ENCODE peak calls at places on chromosomes 2 and 18, in seven cellular contexts. S, U, D, E, M, H and N are unnamed samples.
A peak's percentile ranks its signal among the peaks of the same experiment; 100 is the strongest.

GRCh38 chr2:61343141-61343540 is 127.7 kb downstream of the USP34 start:
- DNase-seq in D (no peak), E (no peak), M (no peak), H (no peak), S (no peak), U (no peak), N (no peak)

GRCh38 chr2:232204457-232204931 is 174.1 kb upstream of the ALPP start:
- DNase-seq in E (peak; percentile 27), M (no peak), H (no peak), D (peak; percentile 49), S (no peak), U (peak; percentile 21), N (no peak)

GRCh38 chr2:61707984-61708852 is 145.6 kb downstream of the FAM161A start:
- DNase-seq in S (peak; percentile 74), E (no peak), H (peak; percentile 69), M (peak; percentile 74), D (no peak), U (peak; percentile 53), N (no peak)

GRCh38 chr2:130776550-130776949 is 21.2 kb downstream of the AMER3 start:
- DNase-seq in E (no peak), H (no peak), M (no peak), D (no peak), S (no peak), U (no peak), N (no peak)

GRCh38 chr2:161172901-161173540 is 12.8 kb downstream of the TANK start:
- DNase-seq in E (no peak), M (no peak), S (no peak), D (no peak), H (no peak), U (no peak), N (no peak)

GRCh38 chr2:138201326-138201725 is 237.1 kb downstream of the HNMT start:
- DNase-seq in D (no peak), S (no peak), H (no peak), M (no peak), U (no peak), E (no peak), N (no peak)

GRCh38 chr2:6078414-6078813 is 386.2 kb downstream of the SOX11 start:
- DNase-seq in H (no peak), S (no peak), M (no peak), E (no peak), D (no peak), U (no peak), N (no peak)

GRCh38 chr2:105801961-105802360 is 57.2 kb downstream of the NCK2 start:
- DNase-seq in E (no peak), D (no peak), H (no peak), U (no peak), S (no peak), M (no peak), N (no peak)

GRCh38 chr2:189214484-189214883 is 34.9 kb upstream of the COL5A2 start:
- DNase-seq in H (no peak), D (no peak), U (no peak), M (no peak), S (no peak), E (no peak), N (no peak)

GRCh38 chr2:188570365-188570764 is 278.7 kb downstream of the GULP1 start:
- DNase-seq in U (no peak), M (no peak), D (no peak), E (no peak), H (no peak), S (no peak), N (no peak)

GRCh38 chr2:88265352-88265960 is 95.3 kb downstream of the THNSL2 start:
- DNase-seq in H (no peak), M (peak; percentile 21), D (no peak), U (peak; percentile 58), E (no peak), S (no peak), N (no peak)

GRCh38 chr2:166158546-166158945 is 30.7 kb upstream of the SCN1A start:
- DNase-seq in M (no peak), U (no peak), E (no peak), H (no peak), D (no peak), S (no peak), N (no peak)

GRCh38 chr2:55419236-55419513 is 481 bp downstream of the CCDC88A start:
- DNase-seq in D (no peak), U (peak; percentile 40), E (no peak), H (no peak), S (no peak), M (peak; percentile 20), N (no peak)

GRCh38 chr2:236545814-236546480 is 23.7 kb upstream of the ACKR3 start:
- DNase-seq in H (no peak), S (peak; percentile 66), U (no peak), M (no peak), D (no peak), E (no peak), N (no peak)

GRCh38 chr2:104851236-104852160 is 2.4 kb upstream of the POU3F3 start:
- DNase-seq in E (no peak), H (no peak), S (no peak), U (no peak), D (no peak), M (no peak), N (no peak)

GRCh38 chr18:33440011-33440383 is 524 bp downstream of the CCDC178 start:
- DNase-seq in M (peak; percentile 57), E (peak; percentile 18), S (no peak), U (no peak), D (peak; percentile 17), H (no peak), N (peak; percentile 46)

GRCh38 chr2:190435031-190435677 is 27.0 kb downstream of the MFSD6 start:
- DNase-seq in U (no peak), S (no peak), D (no peak), H (no peak), E (no peak), M (no peak), N (no peak)

GRCh38 chr2:122238006-122238559 is 482.6 kb downstream of the TSN start:
- DNase-seq in S (no peak), U (no peak), E (no peak), D (no peak), H (peak; percentile 19), M (no peak), N (no peak)

GRCh38 chr18:55235094-55235461 is 275.8 kb upstream of the CCDC68 start:
- DNase-seq in S (no peak), E (no peak), H (no peak), U (no peak), D (no peak), M (no peak), N (no peak)

GRCh38 chr18:63017977-63018376 is 301.6 kb downstream of the BCL2 start:
- DNase-seq in E (no peak), S (no peak), H (no peak), D (no peak), U (no peak), M (no peak), N (no peak)
- H3K27me3 ChIP-seq in E (no peaks in the 10 kb centered on the region), S (no peaks in the 10 kb centered on the region), H (no peaks in the 10 kb centered on the region), D (peaks cover 23% of the 10 kb centered on the region), U (no peaks in the 10 kb centered on the region), M (no peaks in the 10 kb centered on the region), N (no peaks in the 10 kb centered on the region)

DNA sequence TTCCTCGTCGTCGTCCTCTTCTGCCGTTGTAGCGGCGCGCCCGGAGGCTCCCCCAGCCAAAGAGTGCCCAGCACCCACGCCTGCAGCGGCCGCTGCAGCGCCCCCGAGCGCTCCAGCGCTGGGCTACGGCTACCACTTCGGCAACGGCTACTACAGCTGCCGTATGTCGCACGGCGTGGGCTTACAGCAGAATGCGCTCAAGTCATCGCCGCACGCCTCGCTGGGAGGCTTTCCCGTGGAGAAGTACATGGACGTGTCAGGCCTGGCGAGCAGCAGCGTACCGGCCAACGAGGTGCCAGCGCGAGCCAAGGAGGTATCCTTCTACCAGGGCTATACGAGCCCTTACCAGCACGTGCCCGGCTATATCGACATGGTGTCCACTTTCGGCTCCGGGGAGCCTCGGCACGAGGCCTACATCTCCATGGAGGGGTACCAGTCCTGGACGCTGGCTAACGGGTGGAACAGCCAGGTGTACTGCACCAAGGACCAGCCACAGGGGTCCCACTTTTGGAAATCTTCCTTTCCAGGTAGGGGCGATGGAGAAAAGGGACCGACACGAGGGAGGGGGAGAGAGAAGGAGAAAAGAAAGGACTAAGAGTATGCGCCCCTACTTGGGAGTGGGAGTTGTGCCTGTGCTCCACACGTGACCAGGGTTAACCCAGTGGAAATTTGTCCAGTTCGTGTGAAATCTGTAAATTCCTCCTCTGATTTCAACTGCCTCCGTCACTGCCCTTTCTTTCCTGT is 796 bp downstream of the HOXD13 start:
- DNase-seq in H (no peak), E (no peak), M (no peak), U (no peak), S (no peak), D (no peak), N (no peak)
- H3K4me3 ChIP-seq in H (no peak overlapping the region), E (no peak overlapping the region), M (no peak overlapping the region), U (peak overlapping the region; percentile 41), S (no peak overlapping the region), D (peak overlapping the region; percentile 53), N (peak overlapping the region; percentile 14)

GRCh38 chr18:31619291-31619690 is 27.6 kb downstream of the TTR start:
- DNase-seq in M (no peak), E (no peak), D (no peak), H (no peak), U (no peak), S (no peak), N (no peak)

GRCh38 chr18:31617029-31617717 is 25.5 kb downstream of the TTR start:
- DNase-seq in E (no peak), M (no peak), S (no peak), H (no peak), D (no peak), U (no peak), N (no peak)

GRCh38 chr18:31616586-31616985 is 24.9 kb downstream of the TTR start:
- DNase-seq in H (no peak), D (no peak), U (no peak), S (no peak), M (no peak), E (no peak), N (no peak)

GRCh38 chr18:31614044-31614443 is 22.4 kb downstream of the TTR start:
- DNase-seq in S (no peak), M (no peak), E (no peak), D (no peak), H (no peak), U (no peak), N (no peak)

GRCh38 chr18:31618801-31619200 is 27.1 kb downstream of the TTR start:
- DNase-seq in D (no peak), U (no peak), S (no peak), H (no peak), M (no peak), E (no peak), N (no peak)
- H3K27me3 ChIP-seq in D (no peaks in the 10 kb centered on the region), U (no peaks in the 10 kb centered on the region), S (no peaks in the 10 kb centered on the region), H (no peaks in the 10 kb centered on the region), M (no peaks in the 10 kb centered on the region), E (no peaks in the 10 kb centered on the region), N (no peaks in the 10 kb centered on the region)

GRCh38 chr2:74005786-74006185 is 21.1 kb downstream of the TET3 start:
- DNase-seq in M (no peak), D (no peak), S (no peak), U (peak; percentile 2), H (no peak), E (no peak), N (no peak)

GRCh38 chr2:74001781-74002514 is 17.2 kb downstream of the TET3 start:
- DNase-seq in M (no peak), D (no peak), S (no peak), H (no peak), U (no peak), E (no peak), N (no peak)

GRCh38 chr2:74004212-74005182 is 19.8 kb downstream of the TET3 start:
- DNase-seq in H (no peak), D (no peak), M (no peak), U (peak; percentile 11), S (no peak), E (no peak), N (no peak)

GRCh38 chr2:74002515-74003391 is 18.0 kb downstream of the TET3 start:
- DNase-seq in D (peak; percentile 88), M (peak; percentile 84), U (peak; percentile 87), E (peak; percentile 82), H (no peak), S (peak; percentile 87), N (peak; percentile 94)

GRCh38 chr2:74003494-74004211 is 18.9 kb downstream of the TET3 start:
- DNase-seq in H (no peak), M (no peak), S (no peak), U (no peak), E (peak; percentile 35), D (no peak), N (no peak)
- H3K4me3 ChIP-seq in H (no peak overlapping the region), M (no peak overlapping the region), S (no peak overlapping the region), U (peak overlapping the region; percentile 70), E (no peak overlapping the region), D (peak overlapping the region; percentile 74), N (no peak overlapping the region)